ENCODE peak calls at places on chromosome 6, in four cellular contexts. Y is HFFc6; A is stimulated activated naive CD8-positive, alpha-beta T cell treated with anti-CD3 and anti-CD28 coated beads, Interleukin-15, Interleukin-2, amounts not matched to agents 100 U/mL and 50 U/mL, for 24 hours; M is WERI-Rb-1. H is an unnamed sample.

GRCh38 chr6:25485820-25486559 is 166.0 kb upstream of the SCGN start:
- DNase-seq in A (no peak), M (peak; percentile 94), Y (no peak), H (no peak)

GRCh38 chr6:2441881-2442475 is 196.6 kb upstream of the GMDS start:
- DNase-seq in A (no peak), Y (peak; percentile 31), M (no peak), H (no peak)

GRCh38 chr6:162913206-162913605 is 185.4 kb downstream of the PACRG start:
- DNase-seq in Y (no peak), A (no peak), M (no peak), H (no peak)

GRCh38 chr6:132734694-132735236 is 20.9 kb upstream of the VNN1 start:
- DNase-seq in A (no peak), M (no peak), Y (peak; percentile 4), H (no peak)

GRCh38 chr6:5763871-5764270 is 242.9 kb downstream of the NRN1 start:
- DNase-seq in M (no peak), Y (no peak), A (no peak), H (no peak)

GRCh38 chr6:11428895-11429294 is 108.7 kb upstream of the TMEM170B start:
- DNase-seq in Y (peak; percentile 88), A (no peak), M (no peak), H (peak; percentile 73)

GRCh38 chr6:146775227-146775626 is 176.5 kb downstream of the ADGB start:
- DNase-seq in Y (no peak), M (no peak), A (no peak), H (no peak)

GRCh38 chr6:157020398-157021266 is 243.5 kb downstream of the ARID1B start:
- DNase-seq in M (peak; percentile 42), Y (peak; percentile 54), A (peak; percentile 73), H (peak; percentile 57)

GRCh38 chr6:3284436-3284876 is 25.7 kb downstream of the PSMG4 start:
- DNase-seq in M (no peak), Y (no peak), A (no peak), H (no peak)

GRCh38 chr6:144447487-144447886 is 162.4 kb downstream of the UTRN start:
- DNase-seq in Y (peak; percentile 61), M (no peak), A (no peak), H (peak; percentile 48)

GRCh38 chr6:169115632-169116031 is 138.0 kb downstream of the THBS2 start:
- DNase-seq in M (no peak), A (no peak), Y (no peak), H (peak; percentile 22)

GRCh38 chr6:71367763-71368162 is 79.2 kb downstream of the OGFRL1 start:
- DNase-seq in M (peak; percentile 23), Y (no peak), A (no peak), H (no peak)

GRCh38 chr6:17927705-17928104 is 59.7 kb downstream of the KIF13A start:
- DNase-seq in A (no peak), M (no peak), Y (no peak), H (no peak)

GRCh38 chr6:43913388-43914271 is 143.6 kb downstream of the VEGFA start:
- DNase-seq in A (no peak), M (no peak), Y (peak; percentile 11), H (no peak)

GRCh38 chr6:16320533-16321340 is 82.3 kb downstream of the GMPR start:
- DNase-seq in Y (peak; percentile 32), M (peak; percentile 73), A (no peak), H (peak; percentile 55)

GRCh38 chr6:29478740-29479139 is 9.0 kb downstream of the MAS1L start:
- DNase-seq in M (no peak), Y (no peak), A (no peak), H (no peak)

GRCh38 chr6:9914951-9915350 is 499.9 kb downstream of the TFAP2A start:
- DNase-seq in Y (no peak), A (no peak), M (no peak), H (no peak)

GRCh38 chr6:149053848-149054558 is 263.5 kb upstream of the TAB2 start:
- DNase-seq in A (no peak), Y (no peak), M (peak; percentile 44), H (no peak)

GRCh38 chr6:33380272-33380981 is 11.2 kb upstream of the KIFC1 start:
- DNase-seq in M (no peak), A (no peak), Y (no peak), H (no peak)

GRCh38 chr6:33621396-33622388 is 570 bp downstream of the ITPR3 start:
- DNase-seq in M (peak; percentile 70), A (peak; percentile 52), Y (no peak), H (peak; percentile 51)

GRCh38 chr6:13624871-13625288 is 9.7 kb downstream of the NOL7 start:
- DNase-seq in A (no peak), M (peak; percentile 46), Y (peak; percentile 28), H (peak; percentile 45)

GRCh38 chr6:50853924-50854323 is 35.3 kb downstream of the TFAP2B start:
- DNase-seq in M (no peak), Y (no peak), A (no peak), H (no peak)

GRCh38 chr6:401994-402640 is 10.6 kb downstream of the IRF4 start:
- DNase-seq in M (no peak), Y (no peak), A (no peak), H (no peak)

GRCh38 chr6:1577146-1577680 is 32.5 kb upstream of the FOXC1 start:
- DNase-seq in A (no peak), Y (no peak), M (no peak), H (no peak)

GRCh38 chr6:12886961-12887775 is 170.6 kb downstream of the PHACTR1 start:
- DNase-seq in A (no peak), Y (no peak), M (no peak), H (peak; percentile 35)